ENCODE peak calls at places on chromosomes 3 and 15, in five cellular contexts. G is cardiac fibroblast, H is lower leg skin, E is neural crest cell, Q is astrocyte of the spinal cord. U is an unnamed sample.

GRCh38 chr3:8255771-8256170 is 245.9 kb upstream of the LMCD1 start:
- DNase-seq in G (no peak), E (no peak), H (no peak), Q (no peak), U (no peak)

GRCh38 chr3:185825639-185826481 is 1.0 kb upstream of the IGF2BP2 start:
- DNase-seq in E (peak), H (peak), G (peak), Q (no peak), U (peak)

GRCh38 chr3:111465081-111465670 is 76.8 kb upstream of the CD96 start:
- DNase-seq in H (no peak), E (no peak), G (no peak), Q (no peak), U (no peak)

GRCh38 chr3:46517016-46517770 is 19.4 kb downstream of the RTP3 start:
- DNase-seq in G (peak), H (no peak), Q (peak), E (no peak), U (no peak)

GRCh38 chr3:11820540-11821041 is 26.1 kb downstream of the TAMM41 start:
- DNase-seq in Q (peak), G (peak), H (no peak), E (no peak), U (no peak)

GRCh38 chr3:107117922-107118576 is 259.2 kb upstream of the CCDC54 start:
- DNase-seq in Q (peak), E (peak), G (peak), H (no peak), U (no peak)

GRCh38 chr3:29092348-29092747 is 188.5 kb upstream of the RBMS3 start:
- DNase-seq in E (no peak), Q (no peak), H (no peak), G (no peak), U (no peak)

GRCh38 chr15:65336369-65336766 is 31.9 kb downstream of the RNU5B-1 start:
- DNase-seq in E (no peak), G (no peak), H (no peak), Q (no peak), U (no peak)

GRCh38 chr15:69045810-69046209 is 31.3 kb downstream of the NOX5 start:
- DNase-seq in G (peak), H (no peak), E (peak), Q (peak), U (no peak)

GRCh38 chr3:105140899-105141367 is 225.8 kb upstream of the ALCAM start:
- DNase-seq in E (no peak), Q (peak), G (peak), H (no peak), U (no peak)

GRCh38 chr15:80953953-80954778 is 35.5 kb downstream of the MESD start:
- DNase-seq in E (no peak), G (no peak), H (no peak), Q (no peak), U (no peak)

GRCh38 chr3:66603161-66603611 is 102.4 kb upstream of the LRIG1 start:
- DNase-seq in H (no peak), Q (peak), E (no peak), G (peak), U (no peak)

GRCh38 chr3:57624801-57625200 is 27.7 kb upstream of the ARF4 start:
- DNase-seq in G (no peak), Q (no peak), H (no peak), E (no peak), U (no peak)

GRCh38 chr3:52682016-52682415 is 3.7 kb downstream of the PBRM1 start:
- DNase-seq in E (no peak), G (peak), Q (peak), H (no peak), U (no peak)

GRCh38 chr3:128748527-128748926 is 22.5 kb downstream of the RAB7A start:
- DNase-seq in Q (no peak), E (no peak), G (no peak), H (no peak), U (no peak)

GRCh38 chr3:128746881-128747280 is 20.9 kb downstream of the RAB7A start:
- DNase-seq in E (no peak), Q (no peak), H (no peak), G (no peak), U (no peak)

GRCh38 chr3:128749035-128749434 is 23.1 kb downstream of the RAB7A start:
- DNase-seq in Q (no peak), H (no peak), G (no peak), E (no peak), U (no peak)

GRCh38 chr3:128742821-128743594 is 17.0 kb downstream of the RAB7A start:
- DNase-seq in H (no peak), G (no peak), Q (no peak), E (no peak), U (no peak)

GRCh38 chr3:128745742-128746141 is 19.8 kb downstream of the RAB7A start:
- DNase-seq in E (no peak), H (no peak), G (no peak), Q (no peak), U (no peak)
- TF ChIP-seq CTCF in E (no peak), H (no peak), G (no peak), Q (no peak), U (no peak)

DNA sequence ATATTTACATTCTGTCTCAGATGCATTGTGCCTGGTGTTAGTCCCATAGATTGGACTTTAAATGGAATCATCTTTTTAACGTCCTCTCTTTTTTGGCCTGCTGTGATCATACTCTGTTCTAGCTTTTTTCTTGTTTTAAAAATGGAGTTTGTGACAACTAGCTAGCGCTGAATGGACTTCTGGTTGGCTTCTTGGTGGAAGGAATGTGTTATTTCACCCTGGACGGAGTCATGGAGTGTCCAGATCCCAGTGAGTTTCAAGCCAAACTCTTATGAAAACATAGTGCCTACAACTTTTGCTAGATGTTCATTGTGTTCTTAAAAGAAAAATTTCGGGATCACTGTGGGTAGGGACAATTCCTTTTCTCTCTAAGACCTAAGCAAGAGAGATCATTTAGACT is 192.6 kb downstream of the TCF12 start:
- DNase-seq in E (no peak), H (no peak), G (no peak), Q (no peak), U (no peak)
- TF ChIP-seq CTCF in E (peak), H (no peak), G (peak), Q (peak), U (peak)

GRCh38 chr15:73870700-73871408 is 2.5 kb upstream of the TBC1D21 start:
- DNase-seq in Q (no peak), H (peak), G (peak), E (no peak), U (no peak)
- TF ChIP-seq CTCF in Q (no peak), H (no peak), G (peak), E (no peak), U (no peak)

GRCh38 chr15:89395461-89395875 is 60.8 kb upstream of the POLG start:
- DNase-seq in H (no peak), E (peak), G (no peak), Q (no peak), U (no peak)

GRCh38 chr15:89397653-89398023 is 63.0 kb upstream of the POLG start:
- DNase-seq in G (no peak), Q (no peak), H (no peak), E (no peak), U (no peak)

GRCh38 chr15:89399070-89399389 is 64.4 kb upstream of the POLG start:
- DNase-seq in G (no peak), H (no peak), Q (no peak), E (no peak), U (no peak)

GRCh38 chr15:89395996-89396395 is 61.4 kb upstream of the POLG start:
- DNase-seq in G (no peak), H (no peak), Q (no peak), E (no peak), U (no peak)

GRCh38 chr15:89396723-89397652 is 62.4 kb upstream of the POLG start:
- DNase-seq in E (no peak), G (no peak), Q (no peak), H (no peak), U (no peak)
- TF ChIP-seq CTCF in E (no peak), G (no peak), Q (no peak), H (no peak), U (no peak)

GRCh38 chr3:37456270-37456708 is 281.9 kb upstream of the LRRFIP2 start:
- DNase-seq in E (no peak), G (peak), H (peak), Q (no peak), U (no peak)
- TF ChIP-seq CTCF in E (no peak), G (peak), H (no peak), Q (no peak), U (no peak)

DNA sequence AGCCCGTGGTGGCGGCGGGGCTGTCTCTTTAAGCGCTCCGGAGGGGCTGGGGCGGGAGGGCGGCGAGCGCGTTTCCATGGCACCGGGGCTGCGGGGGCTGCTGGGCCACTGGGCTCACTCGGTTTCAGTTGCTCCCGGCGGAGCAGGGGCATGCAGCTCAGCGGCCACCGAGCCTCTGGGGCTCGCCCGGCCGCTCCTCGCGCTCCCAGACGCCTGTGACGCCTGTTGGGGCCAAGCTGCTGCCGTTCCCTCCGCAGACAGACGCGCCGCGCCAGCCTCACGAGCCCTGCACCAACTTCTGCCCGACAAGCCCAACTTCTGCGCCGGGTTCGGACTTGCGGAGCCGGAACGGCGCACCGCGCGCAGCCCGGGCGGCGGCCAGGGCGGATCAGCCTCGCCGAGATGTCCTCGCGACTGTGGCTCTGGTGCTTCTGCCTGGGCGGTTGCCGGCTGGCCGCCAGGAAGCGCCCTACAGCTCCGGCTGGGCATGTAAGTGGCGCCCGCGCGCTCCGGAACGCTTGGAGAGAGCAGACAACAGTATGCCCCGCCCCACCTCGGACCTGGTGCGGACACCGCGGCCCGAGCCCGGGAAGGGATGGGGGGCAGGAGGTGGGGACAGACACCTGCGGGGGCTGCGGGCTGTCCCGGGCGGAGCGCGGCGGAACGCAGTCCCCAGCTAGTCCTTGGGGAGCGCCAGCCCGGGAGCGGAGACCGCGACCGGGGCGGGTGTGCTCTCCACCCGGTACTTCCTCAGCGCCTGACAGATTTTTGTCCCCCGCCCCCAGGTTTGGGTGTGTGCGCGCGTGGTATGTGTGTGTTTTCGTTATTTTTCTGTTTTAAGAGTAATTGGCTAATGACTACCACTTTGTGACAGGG is 154.1 kb upstream of the GOLIM4 start:
- DNase-seq in E (peak), H (peak), G (peak), Q (peak), U (peak)
- TF ChIP-seq CTCF in E (peak), H (no peak), G (peak), Q (peak), U (peak)

GRCh38 chr15:78415284-78415683 is 22.7 kb upstream of the IREB2 start:
- DNase-seq in G (peak), E (no peak), Q (peak), H (no peak), U (no peak)
- TF ChIP-seq CTCF in G (peak), E (peak), Q (peak), H (no peak), U (peak)

GRCh38 chr15:88802991-88803240 is 320 bp upstream of the ACAN start:
- DNase-seq in Q (no peak), H (no peak), G (no peak), E (peak), U (peak)

GRCh38 chr15:88803241-88803919 is at the start of gene ACAN:
- DNase-seq in H (no peak), G (no peak), E (peak), Q (no peak), U (peak)

GRCh38 chr15:88804257-88804656 is 1.0 kb downstream of the ACAN start:
- DNase-seq in E (no peak), Q (no peak), G (no peak), H (no peak), U (no peak)

GRCh38 chr15:88803920-88804247 is 648 bp downstream of the ACAN start:
- DNase-seq in Q (no peak), H (no peak), G (no peak), E (no peak), U (no peak)

GRCh38 chr15:88805031-88805780 is 2.0 kb downstream of the ACAN start:
- DNase-seq in G (no peak), E (no peak), H (no peak), Q (no peak), U (no peak)
- TF ChIP-seq CTCF in G (no peak), E (no peak), H (no peak), Q (no peak), U (no peak)

DNA sequence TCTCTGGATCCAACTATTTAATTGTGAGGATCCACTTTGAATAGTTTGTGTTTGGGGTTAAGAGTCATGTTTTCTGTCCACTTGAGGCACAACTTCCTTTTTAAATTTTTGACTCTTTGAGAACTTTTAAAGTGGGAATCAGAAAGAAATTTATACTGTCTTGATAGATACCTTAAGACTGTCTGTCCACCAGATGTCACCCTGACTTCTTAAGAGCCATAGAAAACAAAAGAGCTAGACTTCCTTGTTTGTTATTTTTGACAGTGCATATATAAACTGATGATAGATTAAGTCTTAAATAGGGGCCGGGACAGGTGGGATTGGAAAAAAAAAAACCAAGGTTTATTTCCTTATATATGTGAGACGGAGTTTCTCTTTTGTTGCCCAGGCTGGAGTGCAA is 52.1 kb upstream of the WDR72 start:
- DNase-seq in H (no peak), E (no peak), G (peak), Q (no peak), U (no peak)
- TF ChIP-seq CTCF in H (no peak), E (peak), G (no peak), Q (no peak), U (peak)